ENCODE peak calls at places on chromosome 22, in eight cellular contexts. I, Q, U, C, H, X, O and D are unnamed samples.

GRCh38 chr22:28016781-28017557 is 97.9 kb upstream of the PITPNB start:
- DNase-seq in I (no peak), Q (no peak), U (no peak), C (no peak), H (no peak), X (no peak), O (peak; percentile 25), D (peak; percentile 38)

GRCh38 chr22:24975813-24976341 is 23.4 kb downstream of the KIAA1671 start:
- DNase-seq in I (no peak), Q (peak; percentile 26), U (no peak), C (peak; percentile 60), H (no peak), X (no peak), O (no peak), D (no peak)

GRCh38 chr22:18031670-18032454 is 7.5 kb upstream of the MICAL3 start:
- DNase-seq in I (no peak), Q (no peak), U (no peak), C (no peak), H (peak; percentile 66), X (peak; percentile 98), O (no peak), D (no peak)

GRCh38 chr22:47202819-47203553 is 440.5 kb downstream of the TBC1D22A start:
- DNase-seq in I (no peak), Q (no peak), U (no peak), C (no peak), H (no peak), X (no peak), O (no peak), D (no peak)

GRCh38 chr22:21068681-21069276 is 23.0 kb downstream of the LRRC74B start:
- DNase-seq in I (no peak), Q (no peak), U (no peak), C (no peak), H (no peak), X (no peak), O (peak; percentile 9), D (no peak)

GRCh38 chr22:48553694-48554308 is 1273.9 kb downstream of the BRD1 start:
- DNase-seq in I (no peak), Q (no peak), U (no peak), C (no peak), H (no peak), X (no peak), O (no peak), D (no peak)

GRCh38 chr22:48445113-48445827 is 1382.4 kb downstream of the BRD1 start:
- DNase-seq in I (no peak), Q (no peak), U (no peak), C (no peak), H (no peak), X (no peak), O (no peak), D (peak; percentile 5)

GRCh38 chr22:38569181-38569971 is 607 bp downstream of the DMC1 start:
- DNase-seq in I (no peak), Q (no peak), U (peak; percentile 10), C (no peak), H (no peak), X (no peak), O (no peak), D (no peak)

GRCh38 chr22:45551310-45552016 is 48.8 kb downstream of the FBLN1 start:
- DNase-seq in I (no peak), Q (peak; percentile 13), U (no peak), C (no peak), H (no peak), X (no peak), O (no peak), D (no peak)

GRCh38 chr22:17198188-17199130 is 20.8 kb downstream of the ADA2 start:
- DNase-seq in I (no peak), Q (peak; percentile 33), U (peak; percentile 23), C (no peak), H (no peak), X (no peak), O (no peak), D (peak; percentile 59)

GRCh38 chr22:28398355-28398754 is 281.3 kb downstream of the TTC28 start:
- DNase-seq in I (no peak), Q (no peak), U (no peak), C (no peak), H (no peak), X (no peak), O (no peak), D (no peak)

GRCh38 chr22:34696557-34696956 is 369.4 kb upstream of the ISX start:
- DNase-seq in I (no peak), Q (no peak), U (no peak), C (no peak), H (no peak), X (no peak), O (no peak), D (no peak)

GRCh38 chr22:36546092-36546804 is 17.3 kb upstream of the EIF3D start:
- DNase-seq in I (peak; percentile 7), Q (peak; percentile 17), U (no peak), C (no peak), H (peak; percentile 29), X (no peak), O (no peak), D (no peak)

GRCh38 chr22:43168416-43169309 is 17.3 kb downstream of the TSPO start:
- DNase-seq in I (no peak), Q (no peak), U (no peak), C (no peak), H (no peak), X (no peak), O (no peak), D (no peak)

GRCh38 chr22:44752285-44753188 is at the start of gene ARHGAP8:
- DNase-seq in I (no peak), Q (no peak), U (no peak), C (no peak), H (no peak), X (no peak), O (no peak), D (peak; percentile 75)

GRCh38 chr22:23553438-23553837 is 26.7 kb downstream of the IGLL1 start:
- DNase-seq in I (no peak), Q (no peak), U (no peak), C (no peak), H (no peak), X (no peak), O (no peak), D (no peak)

GRCh38 chr22:20582171-20582511 is 74.7 kb downstream of the MED15 start:
- DNase-seq in I (no peak), Q (no peak), U (no peak), C (no peak), H (no peak), X (no peak), O (no peak), D (peak; percentile 42)

GRCh38 chr22:19995611-19996339 is 20.8 kb downstream of the ARVCF start:
- DNase-seq in I (no peak), Q (no peak), U (peak; percentile 30), C (no peak), H (no peak), X (no peak), O (no peak), D (no peak)

GRCh38 chr22:32475428-32476010 is 908 bp downstream of the FBXO7 start:
- DNase-seq in I (no peak), Q (peak; percentile 74), U (peak; percentile 38), C (peak; percentile 25), H (peak; percentile 38), X (peak; percentile 54), O (no peak), D (peak; percentile 50)

GRCh38 chr22:48492371-48493320 is 1335.0 kb downstream of the BRD1 start:
- DNase-seq in I (no peak), Q (peak; percentile 54), U (peak; percentile 62), C (peak; percentile 54), H (peak; percentile 81), X (peak; percentile 9), O (peak; percentile 56), D (peak; percentile 69)

GRCh38 chr22:30317778-30318177 is 9.0 kb downstream of the TBC1D10A start:
- DNase-seq in I (no peak), Q (no peak), U (no peak), C (no peak), H (no peak), X (no peak), O (no peak), D (no peak)

GRCh38 chr22:44597616-44598015 is 99.6 kb upstream of the RTL6 start:
- DNase-seq in I (no peak), Q (no peak), U (no peak), C (no peak), H (no peak), X (no peak), O (no peak), D (no peak)

GRCh38 chr22:31288496-31289235 is 3.6 kb downstream of the PIK3IP1 start:
- DNase-seq in I (no peak), Q (no peak), U (no peak), C (no peak), H (no peak), X (no peak), O (no peak), D (no peak)

GRCh38 chr22:45707605-45708004 is 36.0 kb downstream of the ATXN10 start:
- DNase-seq in I (no peak), Q (no peak), U (no peak), C (no peak), H (no peak), X (no peak), O (no peak), D (no peak)

GRCh38 chr22:24514241-24515024 is 19.3 kb downstream of the UPB1 start:
- DNase-seq in I (no peak), Q (no peak), U (peak; percentile 74), C (no peak), H (no peak), X (no peak), O (no peak), D (no peak)

GRCh38 chr22:37138879-37139561 is 10.7 kb downstream of the IL2RB start:
- DNase-seq in I (no peak), Q (no peak), U (no peak), C (no peak), H (no peak), X (no peak), O (no peak), D (no peak)

GRCh38 chr22:23580586-23581251 is 629 bp upstream of the IGLL1 start:
- DNase-seq in I (no peak), Q (no peak), U (no peak), C (no peak), H (no peak), X (no peak), O (no peak), D (no peak)

GRCh38 chr22:38741576-38741975 is 14.2 kb downstream of the SUN2 start:
- DNase-seq in I (no peak), Q (no peak), U (no peak), C (no peak), H (no peak), X (no peak), O (no peak), D (no peak)

GRCh38 chr22:21446827-21447690 is 20.1 kb upstream of the TMEM191C start:
- DNase-seq in I (no peak), Q (no peak), U (peak; percentile 6), C (no peak), H (no peak), X (no peak), O (peak; percentile 31), D (peak; percentile 35)

GRCh38 chr22:44382461-44383038 is 69.8 kb upstream of the SHISAL1 start:
- DNase-seq in I (no peak), Q (no peak), U (no peak), C (no peak), H (no peak), X (no peak), O (no peak), D (peak; percentile 39)

GRCh38 chr22:22721681-22722309 is 77.4 kb downstream of the GGTLC2 start:
- DNase-seq in I (no peak), Q (no peak), U (no peak), C (no peak), H (no peak), X (no peak), O (no peak), D (peak; percentile 73)

GRCh38 chr22:33519140-33519973 is 400.9 kb downstream of the LARGE1 start:
- DNase-seq in I (no peak), Q (peak; percentile 7), U (peak; percentile 34), C (peak; percentile 31), H (no peak), X (no peak), O (no peak), D (no peak)

GRCh38 chr22:20724676-20725454 is 49.0 kb upstream of the SERPIND1 start:
- DNase-seq in I (no peak), Q (no peak), U (no peak), C (no peak), H (no peak), X (no peak), O (no peak), D (no peak)

GRCh38 chr22:30751529-30751928 is 56.9 kb downstream of the OSBP2 start:
- DNase-seq in I (no peak), Q (no peak), U (no peak), C (no peak), H (no peak), X (no peak), O (no peak), D (no peak)